ENCODE peak calls at places on chromosomes 16 and 17, in eight cellular contexts. I is right lobe of liver, M is adrenal gland, O is PC-9, N is mucosa of descending colon, Y is HL-60, R is bronchial epithelial cell, C is testis. F is an unnamed sample.

GRCh38 chr16:69709456-69710084 is 16.8 kb downstream of the NQO1 start:
- DNase-seq in I (no peak), Y (peak), R (peak), N (no peak), O (no peak), C (no peak), M (no peak), F (peak)

GRCh38 chr17:55314784-55315491 is 50.2 kb downstream of the HLF start:
- DNase-seq in C (no peak), I (no peak), O (no peak), R (no peak), M (no peak), N (no peak), Y (no peak), F (no peak)

GRCh38 chr17:65173284-65173793 is 36.2 kb downstream of the RGS9 start:
- DNase-seq in C (peak), N (peak), I (no peak), R (peak), Y (peak), O (peak), M (peak), F (peak)

GRCh38 chr17:17851101-17851500 is 14.3 kb upstream of the SREBF1 start:
- DNase-seq in C (no peak), R (no peak), Y (no peak), N (no peak), O (no peak), M (no peak), I (no peak), F (no peak)

GRCh38 chr16:3059723-3060242 is 5.7 kb upstream of the IL32 start:
- DNase-seq in O (no peak), I (no peak), Y (no peak), N (no peak), M (no peak), C (no peak), R (no peak), F (no peak)

GRCh38 chr16:1333149-1333812 is at the start of gene BAIAP3:
- DNase-seq in I (no peak), R (no peak), O (peak), M (no peak), C (peak), Y (no peak), N (no peak), F (no peak)

GRCh38 chr17:74008196-74008595 is 195.3 kb upstream of the RPL38 start:
- DNase-seq in N (no peak), O (no peak), Y (no peak), R (no peak), M (no peak), I (no peak), C (no peak), F (no peak)

GRCh38 chr16:53892155-53892554 is 188.2 kb downstream of the FTO start:
- DNase-seq in Y (peak), I (peak), R (peak), N (no peak), O (peak), M (peak), C (peak), F (no peak)

GRCh38 chr17:8837438-8838075 is 29.9 kb downstream of the PIK3R6 start:
- DNase-seq in C (no peak), R (peak), I (peak), O (no peak), M (no peak), Y (no peak), N (no peak), F (no peak)

GRCh38 chr17:29060475-29060874 is 17.5 kb downstream of the PIPOX start:
- DNase-seq in O (no peak), M (no peak), N (no peak), C (no peak), I (no peak), R (no peak), Y (no peak), F (no peak)

GRCh38 chr16:20910781-20911321 is 10.3 kb downstream of the LYRM1 start:
- DNase-seq in C (no peak), O (peak), I (no peak), N (no peak), Y (peak), R (peak), M (no peak), F (peak)

GRCh38 chr17:1648582-1649115 is 1.0 kb downstream of the RILP start:
- DNase-seq in C (peak), Y (peak), I (peak), N (peak), M (peak), O (peak), R (peak), F (no peak)

GRCh38 chr16:85696761-85697160 is 8.0 kb upstream of the GINS2 start:
- DNase-seq in O (no peak), C (no peak), N (peak), M (no peak), Y (no peak), I (no peak), R (peak), F (no peak)

GRCh38 chr17:8857919-8858318 is 9.6 kb downstream of the PIK3R6 start:
- DNase-seq in M (no peak), R (peak), I (no peak), N (no peak), Y (no peak), C (no peak), O (no peak), F (no peak)

GRCh38 chr17:55702150-55702549 is 20.5 kb downstream of the TMEM100 start:
- DNase-seq in I (no peak), Y (no peak), C (peak), M (no peak), R (no peak), O (no peak), N (no peak), F (no peak)

GRCh38 chr16:11615756-11616447 is 29.2 kb upstream of the LITAF start:
- DNase-seq in M (no peak), Y (no peak), O (no peak), N (no peak), C (no peak), R (no peak), I (no peak), F (no peak)

DNA sequence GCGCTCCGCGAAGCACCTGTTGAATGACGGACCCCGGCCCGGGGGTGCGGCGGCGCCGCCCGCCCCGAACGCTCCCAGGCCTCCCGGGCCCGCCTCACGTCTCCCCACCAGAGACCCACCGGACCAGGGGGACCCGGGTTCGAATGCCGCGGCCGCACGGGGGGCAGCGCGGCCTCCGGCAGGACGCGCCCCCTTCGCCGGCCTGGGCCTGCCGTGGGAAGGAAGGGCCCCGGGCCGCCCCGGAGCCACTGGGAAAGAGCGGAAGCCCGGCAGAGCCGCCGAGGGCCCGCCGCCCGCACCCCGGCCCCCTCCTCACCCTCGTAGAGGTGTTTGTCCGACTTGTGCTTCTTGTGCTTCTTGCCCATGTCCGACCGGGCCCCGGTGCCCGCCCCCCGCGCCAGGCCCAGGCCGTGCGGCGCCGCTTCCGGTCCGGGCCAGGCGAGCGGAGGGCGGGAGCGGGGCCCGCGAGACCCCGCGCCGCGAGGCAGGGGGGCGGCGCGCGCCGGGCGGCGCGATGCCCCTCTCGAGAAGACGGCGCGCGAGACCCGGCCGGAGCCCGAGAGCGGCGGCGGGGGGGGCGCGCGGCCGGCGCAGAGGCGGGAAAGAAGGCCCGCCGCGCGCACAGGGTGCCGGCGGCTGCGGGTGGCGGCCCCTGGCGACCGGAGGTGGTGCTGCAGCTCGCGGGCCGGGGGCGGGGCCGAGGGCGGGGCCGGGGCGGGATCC is at the start of gene BRD7:
- DNase-seq in I (peak), R (no peak), O (peak), N (peak), M (peak), C (peak), Y (no peak), F (no peak)
- TF ChIP-seq CTCF in I (peak), R (peak), O (no peak), N (no peak), M (no peak), C (peak), Y (no peak), F (no peak)

DNA sequence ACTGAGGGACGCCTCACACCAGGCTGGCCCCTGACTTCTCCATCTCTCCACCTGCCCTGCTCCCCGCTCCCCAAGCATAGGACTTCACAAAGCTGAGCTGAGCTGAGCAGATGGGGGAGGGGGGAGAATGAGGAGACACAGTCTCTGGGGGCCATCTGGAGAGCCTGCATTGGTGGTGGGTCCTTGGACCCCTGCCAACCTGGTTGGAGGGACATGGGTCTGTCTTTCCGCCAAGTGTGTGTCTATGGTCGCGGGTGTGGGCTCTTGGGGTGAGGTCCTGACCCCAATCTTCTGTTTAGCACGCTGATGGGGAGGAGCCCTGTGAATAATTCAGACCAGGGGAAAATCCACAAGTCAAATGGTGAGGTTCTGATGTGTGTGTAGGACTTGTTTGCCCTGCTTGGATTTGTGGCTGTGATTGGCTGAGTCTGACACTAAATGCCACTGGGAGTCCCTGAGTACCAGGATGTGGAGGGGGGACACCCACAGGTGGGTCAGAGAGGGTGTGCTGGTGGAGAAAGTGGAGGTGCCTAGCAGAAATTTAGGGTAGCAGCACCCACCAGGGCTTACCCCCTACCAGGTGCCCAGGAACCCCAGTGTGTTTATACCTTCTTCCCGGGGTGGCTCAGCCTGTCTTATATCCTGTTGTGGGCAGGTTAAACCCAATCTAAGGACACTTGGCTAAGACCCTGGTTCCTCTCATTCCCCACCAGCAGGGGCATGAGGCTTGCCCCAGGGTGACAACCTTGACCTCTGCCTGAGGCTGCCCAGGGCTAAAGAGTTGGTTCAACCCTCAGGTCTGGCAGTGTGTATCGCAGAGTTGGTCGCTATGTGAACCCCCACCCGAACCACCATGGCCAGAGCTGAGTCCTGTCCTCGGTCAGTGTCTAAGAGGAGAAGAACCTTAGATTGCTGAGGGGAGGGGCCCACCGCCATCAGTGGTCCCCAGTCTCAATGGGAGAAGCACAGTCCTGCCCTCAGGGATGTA is 2.1 kb downstream of the FMNL1 start:
- DNase-seq in Y (no peak), I (no peak), C (no peak), N (peak), R (no peak), O (no peak), M (no peak), F (no peak)
- H3K4me3 ChIP-seq in Y (peak), I (peak), C (no peak), N (no peak), R (no peak), O (no peak), M (no peak), F (no peak)

GRCh38 chr16:67655363-67655762 is 4.7 kb downstream of the ACD start:
- DNase-seq in I (no peak), C (no peak), O (no peak), Y (no peak), N (no peak), R (no peak), M (no peak), F (no peak)

GRCh38 chr16:67651847-67652246 is 6.9 kb downstream of the CARMIL2 start:
- DNase-seq in M (no peak), Y (no peak), O (no peak), I (no peak), R (no peak), N (no peak), C (no peak), F (no peak)

GRCh38 chr16:67652578-67653130 is 7.4 kb downstream of the ACD start:
- DNase-seq in Y (no peak), M (no peak), I (peak), N (no peak), O (no peak), C (no peak), R (no peak), F (no peak)

GRCh38 chr16:67654069-67654911 is 5.8 kb downstream of the ACD start:
- DNase-seq in C (no peak), R (no peak), I (no peak), Y (no peak), M (no peak), N (no peak), O (no peak), F (no peak)

DNA sequence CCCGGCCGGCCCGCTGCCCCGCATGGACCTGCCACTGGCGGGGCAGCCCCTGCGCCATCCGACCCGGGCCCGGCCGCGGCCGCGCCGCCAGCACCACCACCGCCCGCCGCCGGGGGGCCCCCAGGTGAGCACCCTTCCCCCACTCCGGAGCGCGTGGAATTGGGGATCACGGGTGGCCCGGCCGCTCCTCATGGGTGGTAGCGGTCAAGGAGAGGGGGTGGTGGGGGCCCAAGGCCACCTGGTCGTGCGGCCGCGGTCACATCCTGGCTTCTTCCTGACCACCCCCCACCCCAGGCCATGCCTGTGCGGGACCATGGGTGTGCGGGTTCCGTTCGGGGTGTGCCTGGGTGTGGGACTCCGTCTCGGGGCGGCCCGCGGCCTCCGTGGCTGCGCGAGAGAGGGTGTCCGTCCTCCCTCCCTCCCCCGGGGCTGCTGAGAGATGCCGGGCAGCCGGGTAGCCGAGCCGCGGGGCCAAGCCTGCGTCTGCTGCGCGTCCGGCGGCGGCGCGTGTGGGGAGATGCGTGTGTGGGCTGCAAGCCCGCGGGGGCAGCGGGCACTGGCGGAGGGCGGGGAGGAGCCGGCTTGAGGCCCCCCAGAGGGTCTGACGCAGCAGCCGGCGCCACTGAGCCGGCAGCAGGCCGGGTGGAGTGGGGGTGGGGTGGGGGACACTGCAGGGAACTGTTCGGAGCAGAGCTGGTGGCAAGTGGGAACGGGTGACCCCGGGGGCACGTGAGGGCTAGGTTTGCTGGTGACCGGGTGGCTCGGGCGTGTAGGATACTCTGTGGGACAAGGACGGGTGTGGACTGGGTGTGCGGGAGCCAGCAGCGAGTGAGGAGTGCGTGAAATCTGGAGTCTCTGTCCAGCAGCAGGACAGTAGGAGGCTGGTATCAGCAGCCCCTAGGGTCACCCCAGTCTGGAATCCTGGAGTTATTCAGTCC is 6.7 kb downstream of the ACD start:
- DNase-seq in R (no peak), M (no peak), I (peak), N (no peak), C (no peak), Y (no peak), O (no peak), F (no peak)
- TF ChIP-seq CTCF in R (peak), M (peak), I (no peak), N (no peak), C (peak), Y (no peak), O (peak), F (peak)

GRCh38 chr17:79019631-79020584 is 4.1 kb upstream of the C1QTNF1 start:
- DNase-seq in M (peak), C (peak), R (peak), Y (no peak), I (peak), O (peak), N (peak), F (no peak)

GRCh38 chr17:79020631-79021301 is 3.2 kb upstream of the C1QTNF1 start:
- DNase-seq in M (no peak), R (peak), C (no peak), N (no peak), Y (no peak), O (no peak), I (no peak), F (no peak)

GRCh38 chr17:79017546-79017945 is 6.4 kb upstream of the C1QTNF1 start:
- DNase-seq in Y (no peak), C (no peak), M (no peak), I (no peak), R (no peak), N (no peak), O (peak), F (no peak)

GRCh38 chr17:79018045-79018695 is 5.8 kb upstream of the C1QTNF1 start:
- DNase-seq in C (peak), I (no peak), N (no peak), Y (no peak), O (no peak), R (no peak), M (no peak), F (no peak)

GRCh38 chr17:79019260-79019630 is 4.7 kb upstream of the C1QTNF1 start:
- DNase-seq in I (no peak), M (no peak), N (no peak), O (no peak), R (no peak), C (no peak), Y (no peak), F (no peak)
- H3K4me3 ChIP-seq in I (no peak), M (no peak), N (no peak), O (no peak), R (no peak), C (no peak), Y (no peak), F (no peak)

DNA sequence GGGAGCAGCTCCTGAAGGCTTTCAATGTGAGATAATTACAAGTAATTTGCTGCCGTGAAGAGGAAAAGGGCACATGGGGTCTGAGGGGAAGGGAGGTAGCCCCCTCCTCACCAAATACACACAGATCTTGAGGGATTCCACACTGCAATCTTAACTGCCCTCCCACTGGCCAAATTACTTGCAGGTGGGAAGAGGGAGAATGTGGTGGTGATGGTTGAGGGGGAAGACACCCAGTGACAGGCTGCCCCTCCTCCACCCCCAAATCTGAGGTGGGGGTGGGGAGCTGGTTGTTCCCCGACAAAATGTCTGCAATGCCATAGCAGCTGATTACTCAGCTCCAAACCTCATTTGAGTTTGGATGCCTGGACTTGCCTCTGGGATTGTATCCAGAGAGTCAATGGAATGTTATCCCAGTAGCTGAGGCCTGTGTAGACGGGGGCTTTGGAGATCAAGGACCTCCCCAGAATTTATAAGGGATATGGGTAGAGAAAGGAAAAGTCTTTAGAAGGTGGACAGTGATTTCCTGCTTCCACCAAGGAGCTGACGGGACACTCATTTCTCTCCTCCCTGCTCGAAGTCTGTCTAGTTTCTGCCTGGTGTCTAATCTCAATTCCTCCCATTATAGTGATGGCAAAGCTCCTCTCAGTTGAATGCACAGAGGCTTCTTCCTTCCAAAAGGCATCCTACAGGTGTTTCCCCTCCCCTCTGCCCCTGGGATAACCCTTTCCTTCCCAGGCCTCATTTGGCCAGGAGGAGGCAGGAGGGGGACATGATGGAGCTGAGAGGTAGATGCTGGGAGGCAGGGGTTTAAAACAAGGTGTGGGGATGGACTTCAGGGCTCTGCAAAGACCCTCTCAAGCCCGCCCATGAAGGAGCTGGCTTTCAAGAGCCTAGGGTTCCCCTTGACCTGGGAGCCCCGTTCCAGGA is 8.7 kb downstream of the DLX4 start:
- DNase-seq in I (no peak), C (no peak), M (no peak), O (no peak), N (no peak), R (peak), Y (no peak), F (no peak)
- TF ChIP-seq CTCF in I (no peak), C (no peak), M (no peak), O (no peak), N (no peak), R (peak), Y (no peak), F (no peak)

DNA sequence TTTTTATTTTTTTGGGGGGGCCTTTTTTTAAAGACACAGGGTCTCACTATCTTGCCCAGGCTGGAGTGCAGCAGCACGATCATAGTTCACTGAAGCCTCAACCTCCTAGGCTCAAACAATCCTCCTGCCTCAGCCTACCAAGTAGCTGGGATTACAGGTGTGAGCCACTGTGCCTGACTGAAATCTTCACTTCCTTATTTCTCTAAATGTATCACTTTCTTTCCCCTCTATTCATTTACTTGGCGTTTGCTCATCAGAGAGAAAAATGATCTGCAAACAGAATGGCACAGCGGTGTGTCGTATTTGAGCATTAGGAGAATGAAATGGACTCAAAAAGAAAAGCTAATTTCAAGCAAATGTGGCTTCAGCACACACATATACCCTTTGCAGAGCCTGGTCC is 44.3 kb upstream of the CDH5 start:
- DNase-seq in R (no peak), C (no peak), O (no peak), I (no peak), Y (no peak), M (no peak), N (no peak), F (no peak)
- H3K4me3 ChIP-seq in R (no peak), C (no peak), O (no peak), I (no peak), Y (no peak), M (no peak), N (no peak), F (no peak)